ENCODE peak calls at places on chromosomes 13 and 19, in seven cellular contexts. One of them, this sample, is unnamed.

GRCh38 chr13:33721719-33722118 is 96.2 kb upstream of the RFC3 start:
- DNase-seq in cardiac muscle cell: peak; percentile 50
- DNase-seq in BJ: peak; percentile 26
- DNase-seq in IMR-90: peak; percentile 62
- DNase-seq in bronchial epithelial cell: peak; percentile 74
- DNase-seq in heart right ventricle: peak; percentile 21
- DNase-seq in uterus: no peak
- DNase-seq in this sample: no peak

GRCh38 chr19:8158411-8159074 is 9.2 kb upstream of the FBN3 start:
- DNase-seq in cardiac muscle cell: peak; percentile 89
- DNase-seq in BJ: no peak
- DNase-seq in IMR-90: peak; percentile 79
- DNase-seq in bronchial epithelial cell: peak; percentile 54
- DNase-seq in heart right ventricle: peak; percentile 72
- DNase-seq in uterus: peak; percentile 42
- DNase-seq in this sample: peak; percentile 43

GRCh38 chr19:11657307-11657706 is 60.0 kb downstream of the ZNF627 start:
- DNase-seq in cardiac muscle cell: no peak
- DNase-seq in BJ: no peak
- DNase-seq in IMR-90: no peak
- DNase-seq in bronchial epithelial cell: no peak
- DNase-seq in heart right ventricle: no peak
- DNase-seq in uterus: no peak
- DNase-seq in this sample: no peak

GRCh38 chr13:44197791-44198770 is 175.5 kb upstream of the SERP2 start:
- DNase-seq in cardiac muscle cell: peak; percentile 36
- DNase-seq in BJ: no peak
- DNase-seq in IMR-90: peak; percentile 17
- DNase-seq in bronchial epithelial cell: peak; percentile 45
- DNase-seq in heart right ventricle: no peak
- DNase-seq in uterus: no peak
- DNase-seq in this sample: no peak

GRCh38 chr13:86856996-86857395 is 814.2 kb upstream of the SLITRK5 start:
- DNase-seq in cardiac muscle cell: no peak
- DNase-seq in BJ: no peak
- DNase-seq in IMR-90: peak; percentile 76
- DNase-seq in bronchial epithelial cell: peak; percentile 38
- DNase-seq in heart right ventricle: no peak
- DNase-seq in uterus: no peak
- DNase-seq in this sample: peak; percentile 13

GRCh38 chr13:47252627-47253026 is 355.8 kb upstream of the HTR2A start:
- DNase-seq in cardiac muscle cell: no peak
- DNase-seq in BJ: no peak
- DNase-seq in IMR-90: peak; percentile 10
- DNase-seq in bronchial epithelial cell: no peak
- DNase-seq in heart right ventricle: no peak
- DNase-seq in uterus: no peak
- DNase-seq in this sample: no peak

GRCh38 chr19:55663846-55664536 is 9.2 kb downstream of the U2AF2 start:
- DNase-seq in cardiac muscle cell: no peak
- DNase-seq in BJ: no peak
- DNase-seq in IMR-90: no peak
- DNase-seq in bronchial epithelial cell: no peak
- DNase-seq in heart right ventricle: no peak
- DNase-seq in uterus: no peak
- DNase-seq in this sample: no peak

GRCh38 chr19:532578-533484 is 1.3 kb downstream of the CDC34 start:
- DNase-seq in cardiac muscle cell: peak; percentile 65
- DNase-seq in BJ: no peak
- DNase-seq in IMR-90: peak; percentile 64
- DNase-seq in bronchial epithelial cell: peak; percentile 50
- DNase-seq in heart right ventricle: peak; percentile 85
- DNase-seq in uterus: peak; percentile 76
- DNase-seq in this sample: peak; percentile 59

GRCh38 chr13:108496364-108497215 is 132.8 kb upstream of the MYO16 start:
- DNase-seq in cardiac muscle cell: peak; percentile 23
- DNase-seq in BJ: no peak
- DNase-seq in IMR-90: no peak
- DNase-seq in bronchial epithelial cell: no peak
- DNase-seq in heart right ventricle: no peak
- DNase-seq in uterus: no peak
- DNase-seq in this sample: peak; percentile 34

GRCh38 chr19:48506138-48506733 is 5.4 kb downstream of the LMTK3 start:
- DNase-seq in cardiac muscle cell: no peak
- DNase-seq in BJ: no peak
- DNase-seq in IMR-90: peak; percentile 47
- DNase-seq in bronchial epithelial cell: peak; percentile 42
- DNase-seq in heart right ventricle: no peak
- DNase-seq in uterus: no peak
- DNase-seq in this sample: no peak

GRCh38 chr13:35388979-35389378 is 87.5 kb downstream of the MAB21L1 start:
- DNase-seq in cardiac muscle cell: no peak
- DNase-seq in BJ: no peak
- DNase-seq in IMR-90: peak; percentile 3
- DNase-seq in bronchial epithelial cell: no peak
- DNase-seq in heart right ventricle: no peak
- DNase-seq in uterus: no peak
- DNase-seq in this sample: peak; percentile 28

GRCh38 chr19:10864538-10864899 is 6.8 kb upstream of the CARM1 start:
- DNase-seq in cardiac muscle cell: peak; percentile 85
- DNase-seq in BJ: no peak
- DNase-seq in IMR-90: peak; percentile 68
- DNase-seq in bronchial epithelial cell: peak; percentile 57
- DNase-seq in heart right ventricle: peak; percentile 86
- DNase-seq in uterus: peak; percentile 85
- DNase-seq in this sample: peak; percentile 78

GRCh38 chr13:62702502-62702901 is 1286.9 kb upstream of the PCDH20 start:
- DNase-seq in cardiac muscle cell: no peak
- DNase-seq in BJ: no peak
- DNase-seq in IMR-90: no peak
- DNase-seq in bronchial epithelial cell: no peak
- DNase-seq in heart right ventricle: no peak
- DNase-seq in uterus: no peak
- DNase-seq in this sample: no peak

GRCh38 chr19:4889034-4889825 is 13.5 kb downstream of the ARRDC5 start:
- DNase-seq in cardiac muscle cell: no peak
- DNase-seq in BJ: peak; percentile 38
- DNase-seq in IMR-90: peak; percentile 83
- DNase-seq in bronchial epithelial cell: peak; percentile 95
- DNase-seq in heart right ventricle: no peak
- DNase-seq in uterus: no peak
- DNase-seq in this sample: peak; percentile 60

GRCh38 chr13:74305876-74306275 is 171.7 kb upstream of the KLF12 start:
- DNase-seq in cardiac muscle cell: no peak
- DNase-seq in BJ: no peak
- DNase-seq in IMR-90: no peak
- DNase-seq in bronchial epithelial cell: peak; percentile 51
- DNase-seq in heart right ventricle: no peak
- DNase-seq in uterus: no peak
- DNase-seq in this sample: no peak

GRCh38 chr19:55251296-55252081 is 7.3 kb downstream of the PPP6R1 start:
- DNase-seq in cardiac muscle cell: no peak
- DNase-seq in BJ: no peak
- DNase-seq in IMR-90: peak; percentile 16
- DNase-seq in bronchial epithelial cell: peak; percentile 41
- DNase-seq in heart right ventricle: no peak
- DNase-seq in uterus: no peak
- DNase-seq in this sample: no peak

GRCh38 chr13:27621116-27621365 is 651 bp upstream of the POLR1D start:
- DNase-seq in cardiac muscle cell: no peak
- DNase-seq in BJ: no peak
- DNase-seq in IMR-90: no peak
- DNase-seq in bronchial epithelial cell: no peak
- DNase-seq in heart right ventricle: no peak
- DNase-seq in uterus: no peak
- DNase-seq in this sample: no peak

GRCh38 chr19:41612483-41612882 is 14.4 kb downstream of the CEACAM4 start:
- DNase-seq in cardiac muscle cell: no peak
- DNase-seq in BJ: no peak
- DNase-seq in IMR-90: no peak
- DNase-seq in bronchial epithelial cell: no peak
- DNase-seq in heart right ventricle: no peak
- DNase-seq in uterus: no peak
- DNase-seq in this sample: no peak

GRCh38 chr19:5915782-5916165 is 1.7 kb downstream of the CAPS start:
- DNase-seq in cardiac muscle cell: no peak
- DNase-seq in BJ: no peak
- DNase-seq in IMR-90: no peak
- DNase-seq in bronchial epithelial cell: no peak
- DNase-seq in heart right ventricle: no peak
- DNase-seq in uterus: no peak
- DNase-seq in this sample: no peak

GRCh38 chr13:110366733-110367132 is 59.6 kb downstream of the COL4A2 start:
- DNase-seq in cardiac muscle cell: no peak
- DNase-seq in BJ: no peak
- DNase-seq in IMR-90: no peak
- DNase-seq in bronchial epithelial cell: no peak
- DNase-seq in heart right ventricle: no peak
- DNase-seq in uterus: no peak
- DNase-seq in this sample: no peak

DNA sequence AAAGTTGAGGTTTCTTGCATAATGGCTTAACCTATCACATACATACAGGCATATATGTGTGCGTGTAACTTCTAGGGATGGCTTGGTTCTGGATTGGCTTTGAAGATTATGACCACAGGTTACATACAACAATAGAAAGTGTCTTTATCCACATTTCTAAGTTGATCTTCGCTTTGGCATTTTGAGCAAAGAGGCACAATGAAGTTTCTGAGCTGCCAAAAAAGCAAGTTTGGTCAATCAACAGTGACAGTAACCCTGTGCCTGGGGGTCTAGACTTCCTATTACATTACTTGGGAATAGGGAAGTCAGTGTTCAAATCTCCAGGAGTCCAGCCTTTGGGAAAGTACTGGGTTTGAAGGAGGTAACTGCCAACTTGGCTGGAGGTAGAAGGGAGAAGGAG is 3.1 kb upstream of the SOX1 start:
- DNase-seq in cardiac muscle cell: no peak
- DNase-seq in BJ: no peak
- DNase-seq in IMR-90: no peak
- DNase-seq in bronchial epithelial cell: no peak
- DNase-seq in heart right ventricle: no peak
- DNase-seq in uterus: no peak
- DNase-seq in this sample: no peak
- H3K27me3 ChIP-seq in cardiac muscle cell: peaks cover 100% of the 10 kb centered on the region
- H3K27me3 ChIP-seq in BJ: peaks cover 46% of the 10 kb centered on the region
- H3K27me3 ChIP-seq in IMR-90: peaks cover 72% of the 10 kb centered on the region
- H3K27me3 ChIP-seq in bronchial epithelial cell: peaks cover 56% of the 10 kb centered on the region
- H3K27me3 ChIP-seq in heart right ventricle: peaks cover 77% of the 10 kb centered on the region
- H3K27me3 ChIP-seq in uterus: peaks cover 50% of the 10 kb centered on the region
- H3K27me3 ChIP-seq in this sample: peaks cover 40% of the 10 kb centered on the region

GRCh38 chr13:57250472-57250871 is 83.5 kb downstream of the PRR20E start:
- DNase-seq in cardiac muscle cell: no peak
- DNase-seq in BJ: no peak
- DNase-seq in IMR-90: no peak
- DNase-seq in bronchial epithelial cell: no peak
- DNase-seq in heart right ventricle: no peak
- DNase-seq in uterus: no peak
- DNase-seq in this sample: no peak

GRCh38 chr13:57253551-57253950 is 86.6 kb downstream of the PRR20E start:
- DNase-seq in cardiac muscle cell: no peak
- DNase-seq in BJ: no peak
- DNase-seq in IMR-90: no peak
- DNase-seq in bronchial epithelial cell: no peak
- DNase-seq in heart right ventricle: no peak
- DNase-seq in uterus: no peak
- DNase-seq in this sample: no peak
- H3K27me3 ChIP-seq in cardiac muscle cell: no peaks in the 10 kb centered on the region
- H3K27me3 ChIP-seq in BJ: no peaks in the 10 kb centered on the region
- H3K27me3 ChIP-seq in IMR-90: no peaks in the 10 kb centered on the region
- H3K27me3 ChIP-seq in bronchial epithelial cell: no peaks in the 10 kb centered on the region
- H3K27me3 ChIP-seq in heart right ventricle: no peaks in the 10 kb centered on the region
- H3K27me3 ChIP-seq in uterus: no peaks in the 10 kb centered on the region
- H3K27me3 ChIP-seq in this sample: no peaks in the 10 kb centered on the region

GRCh38 chr19:12836529-12836863 is 1.8 kb upstream of the MAST1 start:
- DNase-seq in cardiac muscle cell: no peak
- DNase-seq in BJ: no peak
- DNase-seq in IMR-90: no peak
- DNase-seq in bronchial epithelial cell: no peak
- DNase-seq in heart right ventricle: no peak
- DNase-seq in uterus: no peak
- DNase-seq in this sample: no peak

GRCh38 chr19:12833747-12834417 is 497 bp downstream of the RTBDN start:
- DNase-seq in cardiac muscle cell: peak; percentile 73
- DNase-seq in BJ: no peak
- DNase-seq in IMR-90: no peak
- DNase-seq in bronchial epithelial cell: no peak
- DNase-seq in heart right ventricle: no peak
- DNase-seq in uterus: no peak
- DNase-seq in this sample: peak; percentile 58

GRCh38 chr19:12833418-12833746 is 997 bp downstream of the RTBDN start:
- DNase-seq in cardiac muscle cell: no peak
- DNase-seq in BJ: no peak
- DNase-seq in IMR-90: no peak
- DNase-seq in bronchial epithelial cell: no peak
- DNase-seq in heart right ventricle: no peak
- DNase-seq in uterus: no peak
- DNase-seq in this sample: no peak

GRCh38 chr19:12834418-12834943 is at the start of gene RTBDN:
- DNase-seq in cardiac muscle cell: no peak
- DNase-seq in BJ: no peak
- DNase-seq in IMR-90: no peak
- DNase-seq in bronchial epithelial cell: no peak
- DNase-seq in heart right ventricle: no peak
- DNase-seq in uterus: no peak
- DNase-seq in this sample: no peak

DNA sequence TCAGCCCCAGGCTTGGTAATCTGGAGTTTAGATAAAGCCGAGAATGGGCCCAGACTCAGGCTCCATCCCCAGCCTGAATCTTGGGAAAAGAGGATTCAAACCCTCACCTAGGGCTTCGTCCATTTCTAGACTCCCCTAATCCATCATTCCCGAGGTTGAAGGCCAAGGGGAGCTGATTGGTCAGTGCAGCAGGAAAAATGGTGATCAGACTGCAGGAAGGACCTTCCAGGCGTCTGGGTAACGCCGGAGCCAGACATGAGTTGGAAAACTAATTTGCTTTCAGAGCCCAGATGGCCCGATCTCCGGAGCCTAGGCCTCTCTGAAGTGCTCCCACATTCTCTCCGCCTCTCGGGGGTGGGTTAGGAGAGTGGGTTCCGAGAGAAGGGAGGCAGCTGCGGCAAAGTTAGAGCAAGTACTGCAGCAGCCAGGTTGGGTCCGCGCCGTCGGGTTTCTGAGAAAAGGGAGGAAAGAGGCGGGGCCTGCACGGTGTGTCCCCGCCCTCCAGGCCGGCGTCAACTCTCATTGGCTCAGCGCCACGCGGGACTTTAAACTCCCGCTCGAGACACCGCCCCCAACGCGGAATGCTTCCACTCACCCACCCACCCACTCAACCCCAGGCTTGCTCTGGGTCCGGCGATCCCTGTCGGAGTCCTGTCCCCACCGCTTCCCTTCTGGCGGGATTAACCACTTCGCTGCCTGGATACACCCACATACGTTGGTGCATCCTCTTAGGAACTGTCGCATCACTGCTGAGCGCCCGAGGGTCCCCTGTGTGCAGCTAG is 788 bp upstream of the RTBDN start:
- DNase-seq in cardiac muscle cell: peak; percentile 40
- DNase-seq in BJ: no peak
- DNase-seq in IMR-90: no peak
- DNase-seq in bronchial epithelial cell: no peak
- DNase-seq in heart right ventricle: no peak
- DNase-seq in uterus: no peak
- DNase-seq in this sample: no peak
- H3K27me3 ChIP-seq in cardiac muscle cell: peaks cover 50% of the 10 kb centered on the region
- H3K27me3 ChIP-seq in BJ: peaks cover 47% of the 10 kb centered on the region
- H3K27me3 ChIP-seq in IMR-90: peaks cover 65% of the 10 kb centered on the region
- H3K27me3 ChIP-seq in bronchial epithelial cell: peaks cover 29% of the 10 kb centered on the region
- H3K27me3 ChIP-seq in heart right ventricle: peaks cover 90% of the 10 kb centered on the region
- H3K27me3 ChIP-seq in uterus: peaks cover 65% of the 10 kb centered on the region
- H3K27me3 ChIP-seq in this sample: peaks cover 78% of the 10 kb centered on the region

GRCh38 chr19:28402701-28403290 is 810.2 kb downstream of the UQCRFS1 start:
- DNase-seq in cardiac muscle cell: no peak
- DNase-seq in BJ: no peak
- DNase-seq in IMR-90: no peak
- DNase-seq in bronchial epithelial cell: no peak
- DNase-seq in heart right ventricle: no peak
- DNase-seq in uterus: no peak
- DNase-seq in this sample: no peak
- H3K27me3 ChIP-seq in cardiac muscle cell: peaks cover 4% of the 10 kb centered on the region
- H3K27me3 ChIP-seq in BJ: no peaks in the 10 kb centered on the region
- H3K27me3 ChIP-seq in IMR-90: no peaks in the 10 kb centered on the region
- H3K27me3 ChIP-seq in bronchial epithelial cell: no peaks in the 10 kb centered on the region
- H3K27me3 ChIP-seq in heart right ventricle: peaks cover 23% of the 10 kb centered on the region
- H3K27me3 ChIP-seq in uterus: no peaks in the 10 kb centered on the region
- H3K27me3 ChIP-seq in this sample: no peaks in the 10 kb centered on the region